ENCODE peak calls at places on chromosomes 3 and 15, in seven cellular contexts. J is A172, F is H1, I is NCI-H2081, G is NAMALWA, L is AG10803, H is colonic mucosa. Q is an unnamed sample.
A peak's percentile ranks its signal among the peaks of the same experiment; 100 is the strongest.

GRCh38 chr3:45212095-45212468 is 14.0 kb downstream of the TMEM158 start:
- DNase-seq in L (no peak), H (no peak), G (no peak), I (no peak), F (no peak), J (no peak), Q (no peak)

GRCh38 chr3:23760325-23760724 is 45.4 kb upstream of the UBE2E1 start:
- DNase-seq in H (no peak), G (peak; percentile 72), I (no peak), F (no peak), L (no peak), J (no peak), Q (no peak)

GRCh38 chr15:70357453-70357852 is 259.7 kb upstream of the TLE3 start:
- DNase-seq in F (no peak), I (no peak), G (no peak), H (no peak), L (no peak), J (no peak), Q (no peak)

GRCh38 chr15:28861031-28861534 is 12.6 kb upstream of the GOLGA6L7 start:
- DNase-seq in H (no peak), L (no peak), G (no peak), I (no peak), F (no peak), J (no peak), Q (no peak)

GRCh38 chr3:42025388-42026138 is 63.7 kb upstream of the ULK4 start:
- DNase-seq in I (peak; percentile 58), H (peak; percentile 86), F (no peak), L (peak; percentile 98), G (peak; percentile 85), J (peak; percentile 88), Q (peak; percentile 85)

GRCh38 chr15:25057574-25057973 is 102.8 kb downstream of the SNRPN start:
- DNase-seq in H (no peak), G (no peak), J (no peak), I (no peak), L (no peak), F (no peak), Q (peak; percentile 1)

GRCh38 chr3:66470956-66471686 is 29.7 kb downstream of the LRIG1 start:
- DNase-seq in L (no peak), I (no peak), G (no peak), F (no peak), H (no peak), J (no peak), Q (no peak)

GRCh38 chr15:68431792-68432401 is at the start of gene ITGA11:
- DNase-seq in H (peak; percentile 57), J (peak; percentile 33), F (no peak), G (peak; percentile 28), L (peak; percentile 79), I (peak; percentile 69), Q (peak; percentile 55)

GRCh38 chr3:130906374-130906995 is 12.6 kb downstream of the ATP2C1 start:
- DNase-seq in J (no peak), H (no peak), G (no peak), L (no peak), F (no peak), I (no peak), Q (no peak)

GRCh38 chr3:15294914-15295313 is 37.5 kb downstream of the SH3BP5 start:
- DNase-seq in H (no peak), J (no peak), G (no peak), F (no peak), I (peak; percentile 16), L (no peak), Q (no peak)

GRCh38 chr3:126654571-126655393 is at the start of gene TXNRD3:
- DNase-seq in L (peak; percentile 65), J (peak; percentile 53), G (no peak), I (peak; percentile 91), H (peak; percentile 92), F (peak; percentile 19), Q (peak; percentile 78)

GRCh38 chr15:87419341-87419740 is 837.2 kb downstream of the NTRK3 start:
- DNase-seq in J (no peak), G (no peak), L (peak; percentile 29), I (no peak), F (no peak), H (no peak), Q (no peak)

GRCh38 chr15:75590239-75590638 is 11.1 kb upstream of the PTPN9 start:
- DNase-seq in G (no peak), L (no peak), H (no peak), I (no peak), J (no peak), F (no peak), Q (no peak)

GRCh38 chr3:143002083-143002712 is 828 bp downstream of the U2SURP start:
- DNase-seq in J (peak; percentile 30), L (peak; percentile 26), F (no peak), G (peak; percentile 83), I (peak; percentile 21), H (no peak), Q (no peak)

GRCh38 chr3:71728632-71729342 is 3.6 kb upstream of the EIF4E3 start:
- DNase-seq in I (no peak), H (no peak), F (no peak), G (peak; percentile 15), J (peak; percentile 4), L (no peak), Q (no peak)

GRCh38 chr3:147120029-147120428 is 286.3 kb downstream of the ZIC4 start:
- DNase-seq in J (peak; percentile 26), F (no peak), L (peak; percentile 48), I (peak; percentile 27), H (no peak), G (peak; percentile 62), Q (no peak)

GRCh38 chr3:4107430-4107829 is 195.7 kb upstream of the SETMAR start:
- DNase-seq in I (no peak), G (peak; percentile 8), J (no peak), H (no peak), F (no peak), L (no peak), Q (no peak)

Q was measured in prostate gland.